ENCODE peak calls at places on chromosomes 6 and 20, in five cellular contexts. G is hepatic stellate cell; C is activated CD4-positive, CD25-positive, alpha-beta regulatory T cell; S is SK-MEL-5; M is T follicular helper cell. F is an unnamed sample.

GRCh38 chr6:116444991-116445566 is 16.1 kb upstream of the CALHM6 start:
- DNase-seq in S (no peak), M (no peak), G (no peak), C (no peak), F (no peak)

GRCh38 chr20:17856837-17857605 is 111.6 kb downstream of the SNX5 start:
- DNase-seq in M (no peak), S (no peak), G (no peak), C (no peak), F (no peak)

GRCh38 chr6:48535569-48535968 is 424.6 kb upstream of the PTCHD4 start:
- DNase-seq in C (no peak), S (no peak), M (no peak), G (no peak), F (no peak)

GRCh38 chr6:151288711-151289398 is 49.1 kb downstream of the AKAP12 start:
- DNase-seq in M (no peak), S (no peak), C (no peak), G (no peak), F (no peak)

GRCh38 chr6:5989141-5989723 is 17.5 kb downstream of the NRN1 start:
- DNase-seq in G (no peak), M (no peak), C (no peak), S (no peak), F (no peak)

GRCh38 chr6:43667245-43668150 is 20.1 kb downstream of the MRPS18A start:
- DNase-seq in C (peak; percentile 68), M (peak; percentile 73), G (peak; percentile 77), S (peak; percentile 76), F (peak; percentile 52)

GRCh38 chr6:152195896-152196295 is 388.4 kb downstream of the ESR1 start:
- DNase-seq in G (no peak), M (no peak), S (no peak), C (no peak), F (no peak)

GRCh38 chr6:134293659-134294161 is 24.2 kb downstream of the SGK1 start:
- DNase-seq in G (no peak), C (no peak), M (no peak), S (no peak), F (no peak)

GRCh38 chr6:165636415-165637048 is 26.5 kb downstream of the PDE10A start:
- DNase-seq in C (no peak), M (no peak), S (no peak), G (no peak), F (no peak)

GRCh38 chr20:16241911-16242310 is 331.3 kb downstream of the KIF16B start:
- DNase-seq in G (no peak), C (no peak), S (peak; percentile 48), M (no peak), F (no peak)

GRCh38 chr6:37260063-37260843 is 2.3 kb upstream of the TMEM217 start:
- DNase-seq in M (no peak), G (no peak), S (no peak), C (no peak), F (no peak)

GRCh38 chr6:100808638-100809275 is 72.4 kb downstream of the ASCC3 start:
- DNase-seq in M (no peak), G (no peak), S (no peak), C (no peak), F (no peak)

GRCh38 chr6:146546440-146546839 is 2.8 kb downstream of the RAB32 start:
- DNase-seq in S (peak; percentile 30), C (no peak), G (peak; percentile 61), M (no peak), F (no peak)

GRCh38 chr6:15621203-15622044 is 41.4 kb downstream of the DTNBP1 start:
- DNase-seq in C (no peak), G (no peak), S (peak; percentile 47), M (no peak), F (no peak)

GRCh38 chr20:60358101-60358500 is 399.9 kb downstream of the CDH26 start:
- DNase-seq in M (no peak), G (no peak), C (no peak), S (no peak), F (no peak)

GRCh38 chr6:52647199-52647598 is 23.7 kb upstream of the TMEM14A start:
- DNase-seq in M (no peak), S (no peak), G (no peak), C (no peak), F (no peak)

GRCh38 chr6:33925869-33926268 is 122.1 kb upstream of the MLN start:
- DNase-seq in S (no peak), C (no peak), M (no peak), G (no peak), F (no peak)

GRCh38 chr6:41655706-41656668 is 17.7 kb downstream of the MDFI start:
- DNase-seq in G (no peak), M (no peak), S (no peak), C (no peak), F (no peak)

GRCh38 chr6:13522639-13523038 is 35.2 kb upstream of the GFOD1 start:
- DNase-seq in S (no peak), G (peak; percentile 67), M (no peak), C (no peak), F (no peak)